ENCODE peak calls at places on chromosomes 13 and 19, in nine cellular contexts. V, U, A, M, W, R, F, I and X are unnamed samples.

GRCh38 chr13:65789815-65790214 is 1440.3 kb downstream of the PCDH9 start:
- DNase-seq in V (no peak), U (peak), A (no peak), M (no peak), W (no peak), R (peak), F (no peak), I (no peak), X (peak)

GRCh38 chr13:46899801-46900200 is 2.9 kb upstream of the HTR2A start:
- DNase-seq in V (peak), U (no peak), A (no peak), M (no peak), W (no peak), R (no peak), F (no peak), I (no peak), X (no peak)

GRCh38 chr19:3080281-3080680 is 13.9 kb upstream of the GNA11 start:
- DNase-seq in V (no peak), U (no peak), A (no peak), M (no peak), W (no peak), R (no peak), F (no peak), I (no peak), X (no peak)

GRCh38 chr19:50963381-50963780 is 6.0 kb downstream of the KLK6 start:
- DNase-seq in V (no peak), U (no peak), A (no peak), M (no peak), W (no peak), R (no peak), F (no peak), I (no peak), X (no peak)

GRCh38 chr13:73059460-73060250 is 850 bp downstream of the KLF5 start:
- DNase-seq in V (no peak), U (peak), A (peak), M (peak), W (peak), R (no peak), F (peak), I (peak), X (no peak)

GRCh38 chr13:76350399-76350798 is 535.8 kb downstream of the KCTD12 start:
- DNase-seq in V (no peak), U (no peak), A (no peak), M (no peak), W (no peak), R (peak), F (no peak), I (no peak), X (no peak)

GRCh38 chr13:57527114-57527770 is 104.3 kb upstream of the PCDH17 start:
- DNase-seq in V (no peak), U (no peak), A (no peak), M (no peak), W (no peak), R (no peak), F (no peak), I (no peak), X (no peak)

GRCh38 chr19:8451377-8451776 is 6.6 kb downstream of the HNRNPM start:
- DNase-seq in V (no peak), U (no peak), A (no peak), M (no peak), W (no peak), R (no peak), F (no peak), I (no peak), X (no peak)

GRCh38 chr19:16351133-16351809 is 26.6 kb downstream of the KLF2 start:
- DNase-seq in V (no peak), U (peak), A (no peak), M (no peak), W (peak), R (peak), F (no peak), I (peak), X (no peak)

GRCh38 chr13:40204246-40204645 is 462.2 kb downstream of the FOXO1 start:
- DNase-seq in V (no peak), U (no peak), A (no peak), M (no peak), W (no peak), R (no peak), F (no peak), I (no peak), X (no peak)

GRCh38 chr13:110498765-110499164 is 62.8 kb downstream of the RAB20 start:
- DNase-seq in V (no peak), U (no peak), A (no peak), M (no peak), W (peak), R (no peak), F (no peak), I (no peak), X (no peak)

GRCh38 chr19:6067975-6068374 is 42.3 kb downstream of the RFX2 start:
- DNase-seq in V (no peak), U (no peak), A (no peak), M (peak), W (no peak), R (no peak), F (no peak), I (no peak), X (no peak)

GRCh38 chr19:18251587-18252369 is 22.5 kb downstream of the IQCN start:
- DNase-seq in V (peak), U (peak), A (peak), M (peak), W (no peak), R (peak), F (peak), I (peak), X (peak)

GRCh38 chr19:52464798-52465470 is 11.6 kb downstream of the ZNF578 start:
- DNase-seq in V (no peak), U (no peak), A (peak), M (no peak), W (no peak), R (no peak), F (no peak), I (peak), X (peak)

GRCh38 chr19:13092608-13093260 is 9.9 kb downstream of the LYL1 start:
- DNase-seq in V (no peak), U (no peak), A (no peak), M (no peak), W (no peak), R (no peak), F (no peak), I (no peak), X (no peak)

GRCh38 chr13:22061371-22061805 is 390.5 kb downstream of the FGF9 start:
- DNase-seq in V (no peak), U (no peak), A (no peak), M (no peak), W (no peak), R (no peak), F (no peak), I (peak), X (no peak)

GRCh38 chr13:57314897-57315520 is 148.0 kb downstream of the PRR20E start:
- DNase-seq in V (no peak), U (peak), A (no peak), M (no peak), W (no peak), R (no peak), F (no peak), I (peak), X (no peak)

GRCh38 chr19:17328517-17329060 is 6.1 kb downstream of the ANO8 start:
- DNase-seq in V (no peak), U (no peak), A (no peak), M (peak), W (no peak), R (no peak), F (no peak), I (no peak), X (no peak)

GRCh38 chr19:9498183-9498902 is at the start of gene ZNF560:
- DNase-seq in V (no peak), U (no peak), A (peak), M (no peak), W (peak), R (peak), F (no peak), I (no peak), X (no peak)

GRCh38 chr13:27038323-27038722 is 133.3 kb downstream of the USP12 start:
- DNase-seq in V (no peak), U (peak), A (no peak), M (no peak), W (no peak), R (peak), F (no peak), I (no peak), X (peak)

GRCh38 chr13:113119822-113120189 is 2.8 kb upstream of the F10 start:
- DNase-seq in V (no peak), U (no peak), A (no peak), M (peak), W (no peak), R (no peak), F (no peak), I (no peak), X (no peak)

GRCh38 chr13:101382701-101383100 is 33.6 kb downstream of the NALCN start:
- DNase-seq in V (no peak), U (no peak), A (no peak), M (no peak), W (no peak), R (no peak), F (no peak), I (no peak), X (no peak)

GRCh38 chr13:80214521-80214941 is 126.4 kb downstream of the SPRY2 start:
- DNase-seq in V (no peak), U (no peak), A (no peak), M (no peak), W (no peak), R (no peak), F (no peak), I (peak), X (no peak)

GRCh38 chr19:33629826-33630375 is 8.1 kb downstream of the CHST8 start:
- DNase-seq in V (no peak), U (no peak), A (no peak), M (no peak), W (no peak), R (no peak), F (no peak), I (no peak), X (no peak)

GRCh38 chr13:91805605-91806004 is 407.2 kb downstream of the GPC5 start:
- DNase-seq in V (no peak), U (peak), A (no peak), M (no peak), W (no peak), R (no peak), F (no peak), I (no peak), X (no peak)

GRCh38 chr19:10503002-10503789 is at the start of gene KEAP1:
- DNase-seq in V (peak), U (peak), A (peak), M (peak), W (peak), R (peak), F (peak), I (peak), X (peak)

GRCh38 chr13:30880756-30881155 is 25.3 kb upstream of the MEDAG start:
- DNase-seq in V (no peak), U (peak), A (no peak), M (no peak), W (no peak), R (peak), F (no peak), I (no peak), X (peak)

GRCh38 chr13:25207291-25207690 is 35.2 kb upstream of the AMER2 start:
- DNase-seq in V (no peak), U (no peak), A (no peak), M (peak), W (no peak), R (no peak), F (no peak), I (no peak), X (no peak)

GRCh38 chr19:33245948-33246728 is 20.5 kb upstream of the SLC7A10 start:
- DNase-seq in V (no peak), U (no peak), A (no peak), M (no peak), W (peak), R (peak), F (no peak), I (peak), X (no peak)

GRCh38 chr13:100721885-100722512 is 47.4 kb upstream of the TMTC4 start:
- DNase-seq in V (peak), U (peak), A (peak), M (peak), W (no peak), R (peak), F (no peak), I (peak), X (peak)

GRCh38 chr19:38617283-38617763 is 430 bp downstream of the MAP4K1 start:
- DNase-seq in V (no peak), U (no peak), A (no peak), M (peak), W (no peak), R (no peak), F (no peak), I (no peak), X (no peak)

GRCh38 chr13:104006625-104007061 is 940.4 kb upstream of the SLC10A2 start:
- DNase-seq in V (no peak), U (peak), A (no peak), M (no peak), W (no peak), R (peak), F (no peak), I (no peak), X (no peak)

GRCh38 chr13:41231786-41232185 is 31.6 kb downstream of the MTRF1 start:
- DNase-seq in V (no peak), U (no peak), A (no peak), M (no peak), W (no peak), R (peak), F (peak), I (peak), X (no peak)

GRCh38 chr19:3075605-3076431 is 13.5 kb upstream of the TLE5 start:
- DNase-seq in V (no peak), U (peak), A (peak), M (peak), W (peak), R (no peak), F (peak), I (no peak), X (no peak)